ENCODE peak calls at places on chromosomes 12 and 14, in four cellular contexts. E is WERI-Rb-1, V is GM23338, N is brain microvascular endothelial cell. C is an unnamed sample.

GRCh38 chr14:73785336-73785833 is 66.2 kb upstream of the PTGR2 start:
- DNase-seq in V (peak; percentile 51), N (peak; percentile 64), E (peak; percentile 66), C (peak; percentile 60)

GRCh38 chr12:92519284-92519683 is 183.5 kb upstream of the PLEKHG7 start:
- DNase-seq in V (no peak), E (no peak), N (no peak), C (no peak)

GRCh38 chr12:15556411-15556810 is 232.8 kb downstream of the EPS8 start:
- DNase-seq in N (no peak), E (no peak), V (no peak), C (no peak)

GRCh38 chr12:132812631-132813305 is 15.9 kb downstream of the GOLGA3 start:
- DNase-seq in N (peak; percentile 19), E (no peak), V (no peak), C (no peak)

GRCh38 chr14:92740440-92740839 is 8.0 kb downstream of the LGMN start:
- DNase-seq in N (no peak), V (no peak), E (no peak), C (no peak)

GRCh38 chr14:39267592-39268112 is 33.9 kb downstream of the MIA2 start:
- DNase-seq in V (peak; percentile 55), E (no peak), N (no peak), C (no peak)

GRCh38 chr12:47885012-47885501 is 19.7 kb downstream of the VDR start:
- DNase-seq in V (no peak), E (no peak), N (no peak), C (no peak)

GRCh38 chr14:59905193-59905592 is 14.8 kb upstream of the LRRC9 start:
- DNase-seq in V (no peak), N (peak; percentile 20), E (no peak), C (no peak)

GRCh38 chr14:75453817-75454434 is 26.1 kb downstream of the JDP2 start:
- DNase-seq in E (no peak), V (peak; percentile 42), N (no peak), C (no peak)

GRCh38 chr12:32450363-32450762 is 51.0 kb downstream of the FGD4 start:
- DNase-seq in N (no peak), V (no peak), E (no peak), C (no peak)

GRCh38 chr12:79156846-79157463 is 292.4 kb downstream of the SYT1 start:
- DNase-seq in V (no peak), N (no peak), E (no peak), C (no peak)

GRCh38 chr14:68458840-68459469 is 333.9 kb downstream of the ZFP36L1 start:
- DNase-seq in N (peak; percentile 62), V (peak; percentile 60), E (peak; percentile 72), C (peak; percentile 71)

GRCh38 chr12:121513464-121514183 is 67.2 kb downstream of the KDM2B start:
- DNase-seq in N (no peak), V (peak; percentile 82), E (peak; percentile 82), C (no peak)

DNA sequence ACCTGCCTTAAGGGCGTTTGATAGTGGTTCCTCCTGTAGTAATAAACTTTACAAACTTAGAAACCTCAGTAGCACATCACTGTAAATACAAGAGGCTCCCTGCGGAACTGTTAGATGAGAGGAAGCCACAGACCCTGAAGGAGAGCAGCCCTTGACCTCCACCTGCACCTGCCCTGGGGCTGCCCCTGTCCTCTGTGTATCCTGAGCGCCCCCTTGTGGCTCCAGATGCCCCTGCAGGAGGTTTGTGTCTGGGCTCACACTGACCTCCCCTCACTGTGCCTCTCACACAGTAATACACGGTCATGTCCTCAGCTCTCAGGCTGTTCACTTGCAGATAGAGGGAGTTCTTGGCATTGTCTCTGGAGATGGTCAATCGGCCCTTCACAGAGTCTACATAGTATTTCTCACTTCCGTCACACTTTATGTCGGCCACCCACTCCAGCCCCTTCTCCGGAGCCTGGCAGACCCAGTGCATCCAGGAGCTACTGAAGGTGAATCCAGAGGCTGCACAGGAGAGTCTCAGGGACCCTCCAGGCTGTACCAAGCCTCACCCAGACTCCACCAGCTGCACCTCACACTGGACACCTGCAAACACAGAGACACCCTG is 1059.8 kb downstream of the TMEM121 start:
- DNase-seq in V (peak; percentile 1), E (peak; percentile 50), N (no peak), C (no peak)
- TF ChIP-seq CTCF in V (no peak), E (peak; percentile 80), N (peak; percentile 20), C (no peak)

DNA sequence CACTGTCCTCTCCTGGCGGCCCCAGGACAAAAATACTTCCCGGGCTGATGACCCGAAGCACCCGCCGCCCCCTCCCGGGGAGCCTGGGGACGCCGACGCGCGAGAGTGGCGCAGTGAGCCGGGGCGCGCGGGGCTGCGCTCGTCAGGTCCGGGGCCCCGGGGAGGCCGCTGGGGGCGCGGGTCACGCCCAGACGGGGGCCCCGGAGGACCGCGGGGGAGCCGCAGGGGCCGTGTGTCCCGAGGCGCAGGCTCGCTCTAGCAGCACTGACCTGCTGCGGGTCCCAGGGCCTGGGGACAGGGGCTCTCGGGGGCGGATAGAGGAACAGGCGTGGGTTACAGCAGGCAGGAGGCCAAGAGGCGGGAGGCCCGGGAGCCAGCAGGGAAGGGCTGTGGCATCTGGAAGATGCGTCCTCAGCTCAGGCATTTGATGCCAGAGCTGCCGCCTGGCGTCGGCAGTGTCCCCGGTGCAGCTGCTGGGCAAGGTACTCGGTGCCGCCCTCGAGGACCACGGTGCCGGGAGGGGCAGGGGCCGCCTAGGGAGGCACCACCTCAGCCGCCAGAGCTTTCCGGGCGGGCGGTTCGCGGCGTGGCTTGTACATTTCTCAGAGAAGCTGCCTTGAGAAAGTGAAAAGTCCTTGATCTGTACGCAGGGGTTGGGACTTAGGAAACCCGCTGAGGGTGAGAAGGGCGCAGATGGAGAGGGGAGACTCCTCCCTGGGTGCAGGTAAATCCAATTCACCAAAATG is 1.2 kb downstream of the WNT5B start:
- DNase-seq in N (no peak), E (no peak), V (peak; percentile 61), C (no peak)
- TF ChIP-seq CTCF in N (peak; percentile 34), E (no peak), V (peak; percentile 5), C (peak; percentile 14)

GRCh38 chr12:67268896-67269631 is at the start of gene CAND1:
- DNase-seq in E (peak; percentile 97), N (peak; percentile 98), V (peak; percentile 97), C (peak; percentile 98)

GRCh38 chr12:67271976-67272375 is 2.8 kb downstream of the CAND1 start:
- DNase-seq in N (no peak), E (no peak), V (no peak), C (no peak)

GRCh38 chr12:67270622-67271021 is 1.5 kb downstream of the CAND1 start:
- DNase-seq in E (no peak), V (no peak), N (no peak), C (no peak)

GRCh38 chr12:67268335-67268895 is 743 bp upstream of the CAND1 start:
- DNase-seq in E (peak; percentile 93), V (peak; percentile 98), N (peak; percentile 99), C (peak; percentile 97)

DNA sequence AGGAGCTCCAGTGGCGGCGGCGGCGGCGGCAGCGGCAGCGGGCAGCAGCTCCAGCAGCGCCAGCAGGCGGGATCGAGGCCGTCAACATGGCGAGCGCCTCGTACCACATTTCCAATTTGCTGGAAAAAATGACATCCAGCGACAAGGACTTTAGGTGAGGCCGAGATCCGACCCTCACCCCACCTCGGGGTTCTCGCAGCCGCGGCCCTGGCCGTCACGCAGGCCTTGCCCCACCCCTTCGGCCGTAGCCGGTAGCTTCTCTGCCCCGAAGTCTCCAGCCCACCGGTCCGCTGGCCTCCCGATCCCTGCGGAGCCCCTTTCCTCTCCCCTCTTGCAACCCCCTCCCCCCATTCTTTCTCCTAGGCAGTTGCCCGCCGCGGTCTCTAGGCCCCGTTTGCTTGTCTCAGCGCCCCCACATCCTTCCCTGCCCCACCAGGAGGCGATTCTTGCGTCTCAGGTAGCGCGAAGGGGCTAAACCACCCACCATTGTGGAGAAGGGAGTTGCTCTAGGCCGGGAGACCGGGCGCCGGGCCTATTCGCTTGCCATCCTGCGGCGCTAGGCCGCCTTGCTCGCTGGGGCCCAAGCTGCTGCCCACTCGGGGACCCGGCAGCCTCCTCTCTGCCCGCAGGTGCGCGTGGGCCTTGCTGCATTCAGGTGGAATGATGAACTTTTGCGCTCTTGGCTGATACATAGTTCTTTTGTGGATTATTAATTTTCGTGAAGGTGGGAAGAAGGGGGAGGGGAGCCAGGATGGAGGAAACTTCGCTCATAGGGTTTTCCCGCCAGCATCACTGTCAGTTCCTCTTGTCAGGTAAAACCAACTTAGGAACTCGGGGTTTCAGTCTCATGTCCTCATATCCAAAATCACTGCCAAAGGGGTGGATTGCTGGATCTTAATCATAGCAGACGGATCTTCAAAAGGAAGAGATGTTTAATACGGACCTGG is 747 bp downstream of the CAND1 start:
- DNase-seq in V (peak; percentile 85), N (no peak), E (peak; percentile 64), C (no peak)
- TF ChIP-seq CTCF in V (no peak), N (no peak), E (no peak), C (no peak)

GRCh38 chr12:52175411-52176350 is 16.1 kb downstream of the KRT80 start:
- DNase-seq in V (no peak), N (no peak), E (peak; percentile 59), C (no peak)
- TF ChIP-seq CTCF in V (peak; percentile 51), N (peak; percentile 39), E (peak; percentile 40), C (no peak)

C was measured in AG09319.